ENCODE peak calls at places on chromosome 22, in ten cellular contexts. L is pulmonary artery endothelial cell, E is NCI-H2081, K is foreskin melanocyte, O is LoVo, P is mesendoderm, V is left ventricle myocardium superior, Y is ovary, T is adrenal gland, J is upper lobe of left lung. X is an unnamed sample.

GRCh38 chr22:43424865-43425630 is 13.2 kb downstream of the MPPED1 start:
- DNase-seq in L (no peak), E (no peak), K (no peak), O (no peak), P (no peak), V (peak), Y (no peak), T (no peak), J (no peak), X (no peak)

GRCh38 chr22:43819691-43820670 is 7.9 kb upstream of the EFCAB6 start:
- DNase-seq in L (no peak), E (no peak), K (no peak), O (no peak), P (no peak), V (no peak), Y (no peak), T (no peak), J (no peak), X (no peak)

GRCh38 chr22:34001701-34002466 is 81.6 kb upstream of the LARGE1 start:
- DNase-seq in L (no peak), E (no peak), K (no peak), O (no peak), P (no peak), V (no peak), Y (no peak), T (no peak), J (no peak), X (no peak)

GRCh38 chr22:28505416-28506156 is 174.1 kb downstream of the TTC28 start:
- DNase-seq in L (no peak), E (no peak), K (no peak), O (no peak), P (no peak), V (no peak), Y (no peak), T (no peak), J (no peak), X (no peak)

GRCh38 chr22:31872209-31872608 is 72.1 kb upstream of the YWHAH start:
- DNase-seq in L (no peak), E (no peak), K (no peak), O (no peak), P (peak), V (no peak), Y (no peak), T (no peak), J (no peak), X (no peak)

GRCh38 chr22:22836635-22837034 is 51.0 kb upstream of the IGLL5 start:
- DNase-seq in L (no peak), E (no peak), K (no peak), O (no peak), P (no peak), V (no peak), Y (no peak), T (no peak), J (no peak), X (no peak)

GRCh38 chr22:49184736-49185135 is 642.9 kb downstream of the BRD1 start:
- DNase-seq in L (no peak), E (no peak), K (no peak), O (no peak), P (no peak), V (no peak), Y (no peak), T (no peak), J (no peak), X (no peak)

GRCh38 chr22:26484360-26484706 is 656 bp downstream of the SRRD start:
- DNase-seq in L (no peak), E (peak), K (no peak), O (no peak), P (no peak), V (no peak), Y (no peak), T (no peak), J (no peak), X (no peak)

GRCh38 chr22:37186228-37186996 is 1.6 kb downstream of the C1QTNF6 start:
- DNase-seq in L (peak), E (peak), K (peak), O (peak), P (peak), V (peak), Y (peak), T (no peak), J (no peak), X (no peak)

GRCh38 chr22:49047461-49047860 is 780.2 kb downstream of the BRD1 start:
- DNase-seq in L (no peak), E (no peak), K (no peak), O (no peak), P (no peak), V (no peak), Y (no peak), T (no peak), J (no peak), X (no peak)

GRCh38 chr22:48642550-48642949 is 1185.1 kb downstream of the BRD1 start:
- DNase-seq in L (no peak), E (no peak), K (no peak), O (no peak), P (no peak), V (no peak), Y (no peak), T (no peak), J (no peak), X (no peak)

GRCh38 chr22:17748555-17749353 is 25.5 kb downstream of the BID start:
- DNase-seq in L (no peak), E (no peak), K (no peak), O (no peak), P (peak), V (peak), Y (no peak), T (no peak), J (no peak), X (no peak)

GRCh38 chr22:23255506-23255905 is 75.2 kb downstream of the BCR start:
- DNase-seq in L (no peak), E (no peak), K (no peak), O (no peak), P (no peak), V (no peak), Y (no peak), T (no peak), J (no peak), X (no peak)

GRCh38 chr22:44702479-44703219 is 645 bp downstream of the PRR5 start:
- DNase-seq in L (no peak), E (peak), K (no peak), O (no peak), P (peak), V (peak), Y (peak), T (no peak), J (no peak), X (peak)

GRCh38 chr22:35995772-35996171 is 32.9 kb downstream of the RBFOX2 start:
- DNase-seq in L (peak), E (no peak), K (peak), O (no peak), P (peak), V (peak), Y (peak), T (peak), J (peak), X (peak)

GRCh38 chr22:24683671-24684070 is 80.7 kb downstream of the GGT1 start:
- DNase-seq in L (no peak), E (no peak), K (no peak), O (no peak), P (no peak), V (no peak), Y (no peak), T (no peak), J (no peak), X (no peak)

GRCh38 chr22:47160781-47161520 is 398.5 kb downstream of the TBC1D22A start:
- DNase-seq in L (no peak), E (no peak), K (no peak), O (no peak), P (no peak), V (no peak), Y (peak), T (no peak), J (no peak), X (no peak)

GRCh38 chr22:23431337-23432072 is 148.6 kb downstream of the IGLL1 start:
- DNase-seq in L (no peak), E (no peak), K (no peak), O (no peak), P (peak), V (no peak), Y (peak), T (peak), J (no peak), X (no peak)

GRCh38 chr22:32920032-32920628 is 118.6 kb downstream of the TIMP3 start:
- DNase-seq in L (no peak), E (no peak), K (no peak), O (no peak), P (no peak), V (peak), Y (peak), T (peak), J (no peak), X (no peak)

GRCh38 chr22:33035276-33035863 is 22.8 kb downstream of the SYN3 start:
- DNase-seq in L (no peak), E (no peak), K (no peak), O (no peak), P (peak), V (no peak), Y (no peak), T (peak), J (no peak), X (no peak)

GRCh38 chr22:38865201-38866023 is 6.6 kb downstream of the CBX6 start:
- DNase-seq in L (no peak), E (no peak), K (no peak), O (no peak), P (no peak), V (peak), Y (peak), T (no peak), J (peak), X (no peak)

GRCh38 chr22:18115844-18116480 is 5.4 kb downstream of the TUBA8 start:
- DNase-seq in L (no peak), E (no peak), K (no peak), O (no peak), P (no peak), V (peak), Y (no peak), T (peak), J (no peak), X (no peak)

GRCh38 chr22:47260551-47260950 is 498.1 kb downstream of the TBC1D22A start:
- DNase-seq in L (no peak), E (no peak), K (no peak), O (no peak), P (no peak), V (no peak), Y (no peak), T (no peak), J (no peak), X (no peak)

GRCh38 chr22:33163815-33164214 is 105.6 kb upstream of the SYN3 start:
- DNase-seq in L (no peak), E (no peak), K (no peak), O (no peak), P (no peak), V (no peak), Y (no peak), T (no peak), J (no peak), X (no peak)

GRCh38 chr22:36918730-36919129 is 5.3 kb downstream of the CSF2RB start:
- DNase-seq in L (no peak), E (no peak), K (no peak), O (no peak), P (no peak), V (no peak), Y (no peak), T (no peak), J (no peak), X (no peak)

GRCh38 chr22:49577168-49578060 is 250.3 kb downstream of the BRD1 start:
- DNase-seq in L (no peak), E (no peak), K (no peak), O (no peak), P (no peak), V (peak), Y (peak), T (no peak), J (no peak), X (no peak)

GRCh38 chr22:50136431-50137047 is 34.0 kb upstream of the PANX2 start:
- DNase-seq in L (no peak), E (no peak), K (no peak), O (no peak), P (no peak), V (no peak), Y (no peak), T (no peak), J (no peak), X (no peak)

GRCh38 chr22:37801946-37802309 is 5.8 kb upstream of the GCAT start:
- DNase-seq in L (no peak), E (peak), K (no peak), O (no peak), P (no peak), V (no peak), Y (no peak), T (peak), J (no peak), X (no peak)

GRCh38 chr22:17101475-17102296 is 16.9 kb downstream of the IL17RA start:
- DNase-seq in L (no peak), E (no peak), K (no peak), O (no peak), P (no peak), V (no peak), Y (no peak), T (no peak), J (no peak), X (no peak)

GRCh38 chr22:35725521-35725920 is 7.8 kb downstream of the APOL5 start:
- DNase-seq in L (no peak), E (no peak), K (no peak), O (no peak), P (no peak), V (no peak), Y (no peak), T (no peak), J (no peak), X (no peak)

GRCh38 chr22:46053563-46054090 is 76.7 kb upstream of the WNT7B start:
- DNase-seq in L (no peak), E (peak), K (no peak), O (peak), P (no peak), V (peak), Y (peak), T (peak), J (peak), X (no peak)

GRCh38 chr22:44693756-44694155 is 8.2 kb upstream of the PRR5 start:
- DNase-seq in L (no peak), E (no peak), K (no peak), O (no peak), P (no peak), V (no peak), Y (no peak), T (no peak), J (no peak), X (no peak)

GRCh38 chr22:44146088-44146861 is 34.5 kb upstream of the PARVG start:
- DNase-seq in L (no peak), E (no peak), K (no peak), O (no peak), P (peak), V (no peak), Y (no peak), T (no peak), J (no peak), X (no peak)

GRCh38 chr22:44147821-44148574 is 32.7 kb upstream of the PARVG start:
- DNase-seq in L (no peak), E (no peak), K (no peak), O (peak), P (peak), V (no peak), Y (no peak), T (no peak), J (no peak), X (no peak)

GRCh38 chr22:46731246-46732040 is 6.6 kb downstream of the CERK start:
- DNase-seq in L (no peak), E (peak), K (no peak), O (no peak), P (peak), V (peak), Y (peak), T (peak), J (peak), X (no peak)

GRCh38 chr22:24153353-24153752 is 27.9 kb upstream of the SUSD2 start:
- DNase-seq in L (no peak), E (no peak), K (no peak), O (no peak), P (no peak), V (no peak), Y (no peak), T (no peak), J (peak), X (no peak)

GRCh38 chr22:48175721-48176120 is 1413.3 kb downstream of the TBC1D22A start:
- DNase-seq in L (no peak), E (no peak), K (no peak), O (no peak), P (no peak), V (no peak), Y (no peak), T (no peak), J (peak), X (no peak)

GRCh38 chr22:47463220-47463619 is 700.8 kb downstream of the TBC1D22A start:
- DNase-seq in L (no peak), E (no peak), K (no peak), O (no peak), P (no peak), V (no peak), Y (no peak), T (no peak), J (no peak), X (no peak)

GRCh38 chr22:47963660-47964059 is 1201.2 kb downstream of the TBC1D22A start:
- DNase-seq in L (no peak), E (no peak), K (no peak), O (no peak), P (no peak), V (no peak), Y (no peak), T (no peak), J (no peak), X (no peak)